ENCODE peak calls at places on chromosomes 4 and X, in nine cellular contexts. F, T, L, V, G, H, S, K and X are unnamed samples.

GRCh38 chr4:122687450-122688121 is 44.9 kb upstream of the BBS12 start:
- DNase-seq in G (no peak), V (no peak), S (no peak), K (no peak), L (no peak), H (no peak), F (no peak), T (no peak), X (peak; percentile 69)

GRCh38 chrX:7389576-7389975 is 241.6 kb upstream of the PUDP start:
- DNase-seq in G (no peak), V (no peak), T (no peak), H (peak; percentile 5), L (no peak), S (no peak), F (no peak), K (no peak), X (no peak)

GRCh38 chr4:138893991-138894390 is 121.6 kb upstream of the NOCT start:
- DNase-seq in T (no peak), S (no peak), F (no peak), H (no peak), V (no peak), G (no peak), K (no peak), L (no peak), X (no peak)

GRCh38 chr4:99234331-99235010 is 15.4 kb upstream of the ADH6 start:
- DNase-seq in V (no peak), T (no peak), L (no peak), F (no peak), S (no peak), H (no peak), G (no peak), K (no peak), X (peak; percentile 77)

GRCh38 chrX:116272328-116272727 is 101.8 kb downstream of the AGTR2 start:
- DNase-seq in K (no peak), H (peak; percentile 91), S (no peak), V (no peak), T (no peak), L (no peak), G (no peak), F (no peak), X (peak; percentile 89)

GRCh38 chr4:32010221-32010620 is 1290.1 kb downstream of the PCDH7 start:
- DNase-seq in G (no peak), V (no peak), K (no peak), F (no peak), T (no peak), S (no peak), L (no peak), H (peak; percentile 4), X (no peak)

GRCh38 chr4:48939785-48940184 is 33.2 kb upstream of the OCIAD2 start:
- DNase-seq in V (no peak), K (peak; percentile 51), T (peak; percentile 19), H (peak; percentile 69), L (no peak), G (no peak), F (no peak), S (no peak), X (peak; percentile 79)

GRCh38 chr4:36241771-36242170 is 2.5 kb downstream of the ARAP2 start:
- DNase-seq in S (no peak), T (no peak), K (no peak), H (no peak), G (no peak), V (no peak), F (no peak), L (no peak), X (no peak)

GRCh38 chrX:150256297-150256650 is 106.8 kb upstream of the MAMLD1 start:
- DNase-seq in H (no peak), T (no peak), F (no peak), V (no peak), K (no peak), L (no peak), S (no peak), G (no peak), X (no peak)

GRCh38 chr4:54316139-54316538 is 87.0 kb downstream of the PDGFRA start:
- DNase-seq in F (no peak), S (no peak), T (no peak), G (no peak), L (no peak), V (no peak), H (no peak), K (no peak), X (no peak)
- H3K4me3 ChIP-seq in F (no peak overlapping the region), S (no peak overlapping the region), T (no peak overlapping the region), G (no peak overlapping the region), L (no peak overlapping the region), V (no peak overlapping the region), H (no peak overlapping the region), K (no peak overlapping the region), X (no peak overlapping the region)

DNA sequence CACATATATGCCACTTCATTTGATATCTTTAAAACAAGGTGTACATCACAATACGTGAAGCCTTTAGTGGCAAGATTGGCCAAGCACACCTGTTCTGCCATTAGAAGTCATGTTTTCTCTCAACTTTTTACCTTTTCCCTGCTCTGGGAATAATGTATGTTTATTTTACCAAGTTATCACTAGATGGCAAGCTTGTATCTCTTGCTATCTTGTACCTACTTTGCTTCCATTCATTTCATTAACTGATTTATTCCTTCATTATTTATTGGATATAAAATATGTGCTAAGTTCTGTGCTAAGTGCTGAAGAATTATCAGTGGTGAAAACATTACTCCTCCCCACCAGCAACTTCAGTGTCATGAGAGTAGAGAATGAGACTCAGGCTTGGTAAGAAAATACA is 245.5 kb downstream of the ANK2 start:
- DNase-seq in L (no peak), K (no peak), F (no peak), T (no peak), H (no peak), S (no peak), G (no peak), V (no peak), X (no peak)
- TF ChIP-seq CTCF in L (no peak), K (no peak), F (no peak), T (no peak), H (no peak), S (no peak), G (no peak), V (no peak), X (no peak)

GRCh38 chrX:374566-374965 is 12.1 kb downstream of the PPP2R3B start:
- DNase-seq in G (no peak), L (no peak), H (no peak), S (peak; percentile 47), T (no peak), V (no peak), K (no peak), F (no peak), X (no peak)
- H3K4me3 ChIP-seq in G (no peak overlapping the region), L (no peak overlapping the region), H (peak overlapping the region; percentile 54), S (peak overlapping the region; percentile 74), T (peak overlapping the region; percentile 48), V (peak overlapping the region; percentile 27), K (no peak overlapping the region), F (peak overlapping the region; percentile 52), X (peak overlapping the region; percentile 13)

DNA sequence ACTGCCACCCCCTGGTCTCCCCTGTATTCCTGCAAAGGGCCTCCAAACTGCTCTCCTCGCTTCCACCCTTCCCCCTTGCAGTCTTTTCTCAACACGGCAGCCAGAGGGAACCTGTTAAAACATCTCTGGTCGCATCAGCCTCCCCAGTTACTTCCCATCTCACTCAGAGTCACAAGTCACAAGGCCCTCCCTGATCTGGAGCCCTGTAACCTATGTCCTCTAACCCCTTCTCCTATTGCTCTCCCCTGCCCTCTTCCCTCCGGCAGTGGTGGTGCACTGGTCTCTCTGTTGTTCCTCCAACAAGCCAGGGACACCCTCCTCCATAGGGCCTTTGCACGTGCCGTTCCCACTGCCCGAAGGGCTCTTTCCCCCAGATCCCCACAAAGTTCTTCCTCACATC is 73.2 kb downstream of the SH3KBP1 start:
- DNase-seq in K (no peak), T (no peak), S (no peak), F (no peak), H (no peak), G (no peak), V (no peak), L (peak; percentile 53), X (no peak)
- TF ChIP-seq CTCF in K (no peak), T (no peak), S (no peak), F (no peak), H (no peak), G (no peak), V (no peak), L (no peak), X (no peak)

DNA sequence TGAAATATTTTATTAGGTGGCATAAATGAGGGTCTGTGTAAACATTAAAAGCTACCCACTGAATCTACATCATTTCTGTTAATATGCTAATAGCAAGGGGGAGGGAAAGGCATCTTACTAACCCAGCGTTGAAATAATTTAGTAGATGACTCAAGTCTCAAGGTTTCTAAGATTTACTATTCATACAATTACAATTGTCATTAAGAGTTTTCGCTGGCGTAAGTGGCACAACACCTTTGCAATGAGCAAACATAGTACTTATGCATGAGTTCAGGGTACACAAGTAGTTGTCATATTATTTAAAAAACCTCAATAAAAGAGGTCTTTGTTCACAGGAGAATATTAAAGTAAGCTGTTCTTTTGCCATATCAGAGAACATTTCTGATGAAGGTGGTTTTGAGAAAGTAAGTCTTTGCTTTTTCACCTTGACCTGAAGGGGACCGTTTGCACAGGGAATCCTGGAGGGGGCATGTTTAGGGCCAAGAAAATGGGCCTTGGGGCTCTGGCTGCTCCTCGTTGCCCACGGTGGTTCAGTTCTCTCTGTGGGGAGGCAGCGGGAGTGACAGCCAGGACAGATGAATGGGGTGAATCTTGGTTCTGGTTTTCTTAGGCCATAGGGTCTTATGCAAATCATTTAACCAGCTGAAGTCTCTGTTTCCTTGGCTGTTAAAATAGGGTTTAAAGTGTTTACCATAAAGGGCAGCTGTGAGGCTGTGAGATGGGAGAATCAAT is 4.4 kb upstream of the RHOH start:
- DNase-seq in L (no peak), V (no peak), G (no peak), K (no peak), T (no peak), F (no peak), S (no peak), H (no peak), X (no peak)
- H3K4me3 ChIP-seq in L (no peak overlapping the region), V (peak overlapping the region; percentile 36), G (no peak overlapping the region), K (no peak overlapping the region), T (no peak overlapping the region), F (no peak overlapping the region), S (no peak overlapping the region), H (no peak overlapping the region), X (no peak overlapping the region)

DNA sequence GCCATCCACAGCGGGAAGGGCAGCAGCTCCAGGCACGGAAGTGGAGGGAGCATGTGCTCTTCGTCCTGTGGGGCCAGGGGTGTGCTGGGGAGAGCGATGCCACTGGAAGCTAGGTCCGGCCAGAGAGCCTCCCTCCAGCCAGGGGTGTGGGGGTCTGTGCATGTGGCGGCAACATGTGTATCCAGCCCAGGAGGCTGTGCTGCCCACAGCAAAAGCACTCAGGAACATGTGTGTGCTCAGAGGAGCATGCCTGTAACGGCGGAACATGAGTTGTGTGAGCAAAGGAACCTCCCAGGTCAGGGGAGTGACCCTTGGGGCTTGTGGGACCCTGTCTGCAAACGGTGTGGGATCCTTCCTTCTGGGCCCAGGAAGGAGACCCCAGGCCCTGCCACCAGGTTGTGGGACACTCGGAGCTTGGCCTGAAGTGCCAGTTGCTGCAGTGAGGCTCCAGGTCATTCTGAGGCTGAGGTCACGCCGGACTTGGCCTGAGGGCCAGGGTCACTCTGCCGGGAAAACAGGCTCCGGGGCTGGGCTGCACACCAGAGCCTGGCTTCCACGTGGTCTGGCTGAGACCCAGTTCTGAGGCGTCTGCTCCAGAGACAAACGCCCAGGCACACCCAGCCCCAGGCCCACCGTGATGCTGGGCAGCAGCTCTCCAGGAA is 37.2 kb downstream of the CPLX1 start:
- DNase-seq in L (no peak), K (no peak), G (no peak), T (no peak), H (no peak), S (no peak), V (no peak), F (no peak), X (no peak)
- TF ChIP-seq CTCF in L (no peak), K (no peak), G (no peak), T (no peak), H (no peak), S (no peak), V (no peak), F (no peak), X (no peak)